ENCODE peak calls at places on chromosomes 2 and 18, in five cellular contexts. V is PC-9, B is body of pancreas, J is ovary, K is right lobe of liver. P is an unnamed sample. For H3K27me3, the result is how much of the 10 kb centered on the place peaks cover.

GRCh38 chr2:165505514-165505913 is 36.0 kb downstream of the CSRNP3 start:
- DNase-seq in V (no peak), B (no peak), J (no peak), K (no peak), P (no peak)

GRCh38 chr2:39385172-39385571 is 51.9 kb downstream of the MAP4K3 start:
- DNase-seq in V (no peak), B (no peak), J (no peak), K (no peak), P (no peak)

GRCh38 chr2:227191367-227191766 is 26.9 kb downstream of the COL4A3 start:
- DNase-seq in V (no peak), B (no peak), J (no peak), K (no peak), P (no peak)

GRCh38 chr2:113795405-113795920 is 39.0 kb upstream of the SLC35F5 start:
- DNase-seq in V (no peak), B (no peak), J (no peak), K (no peak), P (no peak)

GRCh38 chr18:78716022-78716421 is 263.6 kb upstream of the SALL3 start:
- DNase-seq in V (no peak), B (no peak), J (no peak), K (peak), P (no peak)

GRCh38 chr2:197378494-197378972 is 56.3 kb downstream of the SF3B1 start:
- DNase-seq in V (peak), B (peak), J (peak), K (no peak), P (peak)

GRCh38 chr2:27606611-27607010 is 22.2 kb downstream of the CCDC121 start:
- DNase-seq in V (no peak), B (no peak), J (no peak), K (no peak), P (no peak)

GRCh38 chr2:239296020-239296932 is 104.5 kb downstream of the HDAC4 start:
- DNase-seq in V (no peak), B (peak), J (no peak), K (peak), P (peak)

GRCh38 chr18:78596794-78597193 is 382.8 kb upstream of the SALL3 start:
- DNase-seq in V (no peak), B (no peak), J (no peak), K (no peak), P (no peak)

GRCh38 chr2:3625186-3625585 is 30.3 kb downstream of the COLEC11 start:
- DNase-seq in V (no peak), B (peak), J (no peak), K (no peak), P (no peak)

GRCh38 chr2:224946911-224947310 is 95.4 kb downstream of the DOCK10 start:
- DNase-seq in V (no peak), B (no peak), J (no peak), K (no peak), P (no peak)

GRCh38 chr2:6924918-6925194 is 7.6 kb downstream of the RNF144A start:
- DNase-seq in V (no peak), B (no peak), J (no peak), K (no peak), P (no peak)

GRCh38 chr18:75088622-75089211 is 120.2 kb downstream of the PTGR3 start:
- DNase-seq in V (no peak), B (no peak), J (no peak), K (no peak), P (no peak)

GRCh38 chr18:22846088-22846683 is 86.9 kb upstream of the RBBP8 start:
- DNase-seq in V (no peak), B (no peak), J (no peak), K (no peak), P (no peak)

GRCh38 chr2:222671259-222672067 is at the start of gene MOGAT1:
- DNase-seq in V (peak), B (peak), J (no peak), K (peak), P (no peak)

GRCh38 chr2:60317831-60318230 is 235.6 kb downstream of the BCL11A start:
- DNase-seq in V (no peak), B (no peak), J (no peak), K (no peak), P (no peak)

GRCh38 chr2:60318544-60318943 is 234.9 kb downstream of the BCL11A start:
- DNase-seq in V (no peak), B (no peak), J (no peak), K (no peak), P (no peak)

GRCh38 chr2:60317029-60317386 is 236.4 kb downstream of the BCL11A start:
- DNase-seq in V (no peak), B (no peak), J (no peak), K (peak), P (no peak)

GRCh38 chr2:60316381-60317028 is 236.9 kb downstream of the BCL11A start:
- DNase-seq in V (no peak), B (no peak), J (no peak), K (peak), P (no peak)

GRCh38 chr2:60319031-60319547 is 234.4 kb downstream of the BCL11A start:
- DNase-seq in V (no peak), B (no peak), J (no peak), K (no peak), P (no peak)
- H3K27me3 ChIP-seq in V (half or more), B (under half), J (under half), K (under half), P (under half)

DNA sequence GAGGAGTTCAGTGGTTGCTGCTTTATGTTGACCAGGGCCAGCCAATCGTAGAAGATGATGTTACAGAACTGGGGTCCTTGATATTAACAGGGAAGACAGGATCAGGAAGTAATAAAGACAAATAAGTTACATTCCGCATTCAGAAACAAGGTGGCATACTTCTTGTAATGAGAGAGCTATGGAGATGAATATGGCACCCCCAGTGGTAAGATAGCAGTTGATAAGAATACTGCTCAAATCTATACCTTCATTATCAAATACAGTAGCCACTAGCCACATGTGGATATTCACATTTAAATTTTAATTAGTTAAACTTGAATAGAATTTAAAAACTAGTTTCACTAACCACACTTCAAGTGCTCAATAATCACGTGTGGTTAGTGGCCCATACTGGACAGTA is 290.4 kb upstream of the RBMS1 start:
- DNase-seq in V (no peak), B (no peak), J (no peak), K (no peak), P (no peak)
- TF ChIP-seq CTCF in V (no peak), B (no peak), J (no peak), K (no peak), P (no peak)

GRCh38 chr2:219354582-219354981 is 22.0 kb upstream of the RESP18 start:
- DNase-seq in V (no peak), B (no peak), J (no peak), K (no peak), P (no peak)

GRCh38 chr2:219353129-219353528 is 20.6 kb upstream of the RESP18 start:
- DNase-seq in V (no peak), B (no peak), J (no peak), K (no peak), P (no peak)

GRCh38 chr2:219350938-219351280 is 18.4 kb upstream of the RESP18 start:
- DNase-seq in V (no peak), B (no peak), J (no peak), K (no peak), P (no peak)

GRCh38 chr2:219350215-219350937 is 17.8 kb upstream of the RESP18 start:
- DNase-seq in V (no peak), B (no peak), J (no peak), K (no peak), P (no peak)

DNA sequence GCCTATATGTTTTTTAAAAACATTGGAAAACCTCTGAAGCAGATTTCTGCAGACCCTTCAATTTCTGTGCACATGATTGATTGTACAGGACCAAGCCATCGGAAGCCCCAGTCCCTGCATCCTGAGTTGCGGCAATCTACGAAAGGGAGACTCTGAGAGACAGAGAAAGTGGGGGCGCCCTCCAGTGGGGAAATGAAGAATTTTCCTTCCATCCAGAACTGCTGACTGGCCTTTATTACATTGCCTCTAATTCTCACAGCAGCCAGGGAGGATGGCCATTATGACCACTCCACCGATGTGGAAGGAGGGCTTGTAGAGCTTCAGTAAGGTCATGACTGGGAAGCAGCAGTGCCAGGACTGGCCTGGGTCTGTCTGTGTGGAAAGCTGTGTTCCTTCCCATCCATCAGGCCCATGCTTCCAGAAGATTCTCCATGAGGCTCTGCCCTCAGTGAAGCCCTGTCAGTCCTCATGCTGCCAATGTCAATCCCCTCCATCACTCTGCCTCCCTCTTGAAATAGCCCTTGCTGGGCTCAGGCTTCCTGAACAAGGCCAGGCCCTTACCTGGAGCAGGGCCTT is 20.0 kb upstream of the RESP18 start:
- DNase-seq in V (peak), B (peak), J (no peak), K (no peak), P (no peak)
- H3K27me3 ChIP-seq in V (half or more), B (under half), J (under half), K (under half), P (under half)

DNA sequence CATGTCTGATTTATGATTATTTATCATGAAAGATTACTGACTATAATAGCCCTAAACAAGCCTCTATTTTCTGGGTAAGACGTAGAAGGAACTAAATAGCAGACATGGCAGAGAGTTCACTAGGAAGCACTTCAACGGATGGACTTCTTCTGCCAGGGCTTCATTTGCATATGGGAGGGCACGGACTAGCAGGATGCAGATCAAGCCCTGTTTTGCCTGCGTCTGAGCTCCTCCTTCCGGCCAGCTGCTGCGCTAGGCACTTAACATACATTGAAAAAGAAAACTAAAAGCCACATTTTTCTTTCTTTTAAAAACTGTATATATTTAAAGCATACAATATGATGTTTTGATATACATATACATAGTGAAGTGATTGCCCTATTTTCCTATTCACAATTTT is 340.0 kb upstream of the MEX3C start:
- DNase-seq in V (peak), B (peak), J (no peak), K (no peak), P (no peak)
- TF ChIP-seq CTCF in V (no peak), B (peak), J (no peak), K (no peak), P (no peak)

GRCh38 chr18:57439985-57440330 is 4.8 kb downstream of the ONECUT2 start:
- DNase-seq in V (no peak), B (no peak), J (no peak), K (no peak), P (no peak)
- H3K27me3 ChIP-seq in V (under half), B (under half), J (under half), K (under half), P (half or more)

GRCh38 chr2:176114930-176115625 is 1.5 kb upstream of the HOXD10 start:
- DNase-seq in V (no peak), B (no peak), J (no peak), K (no peak), P (no peak)

GRCh38 chr2:176117162-176117822 is 714 bp downstream of the HOXD10 start:
- DNase-seq in V (no peak), B (no peak), J (no peak), K (no peak), P (no peak)

GRCh38 chr2:176117823-176118376 is 1.3 kb downstream of the HOXD10 start:
- DNase-seq in V (no peak), B (no peak), J (no peak), K (no peak), P (no peak)

GRCh38 chr2:176114120-176114929 is 2.3 kb upstream of the HOXD10 start:
- DNase-seq in V (no peak), B (no peak), J (no peak), K (no peak), P (no peak)

DNA sequence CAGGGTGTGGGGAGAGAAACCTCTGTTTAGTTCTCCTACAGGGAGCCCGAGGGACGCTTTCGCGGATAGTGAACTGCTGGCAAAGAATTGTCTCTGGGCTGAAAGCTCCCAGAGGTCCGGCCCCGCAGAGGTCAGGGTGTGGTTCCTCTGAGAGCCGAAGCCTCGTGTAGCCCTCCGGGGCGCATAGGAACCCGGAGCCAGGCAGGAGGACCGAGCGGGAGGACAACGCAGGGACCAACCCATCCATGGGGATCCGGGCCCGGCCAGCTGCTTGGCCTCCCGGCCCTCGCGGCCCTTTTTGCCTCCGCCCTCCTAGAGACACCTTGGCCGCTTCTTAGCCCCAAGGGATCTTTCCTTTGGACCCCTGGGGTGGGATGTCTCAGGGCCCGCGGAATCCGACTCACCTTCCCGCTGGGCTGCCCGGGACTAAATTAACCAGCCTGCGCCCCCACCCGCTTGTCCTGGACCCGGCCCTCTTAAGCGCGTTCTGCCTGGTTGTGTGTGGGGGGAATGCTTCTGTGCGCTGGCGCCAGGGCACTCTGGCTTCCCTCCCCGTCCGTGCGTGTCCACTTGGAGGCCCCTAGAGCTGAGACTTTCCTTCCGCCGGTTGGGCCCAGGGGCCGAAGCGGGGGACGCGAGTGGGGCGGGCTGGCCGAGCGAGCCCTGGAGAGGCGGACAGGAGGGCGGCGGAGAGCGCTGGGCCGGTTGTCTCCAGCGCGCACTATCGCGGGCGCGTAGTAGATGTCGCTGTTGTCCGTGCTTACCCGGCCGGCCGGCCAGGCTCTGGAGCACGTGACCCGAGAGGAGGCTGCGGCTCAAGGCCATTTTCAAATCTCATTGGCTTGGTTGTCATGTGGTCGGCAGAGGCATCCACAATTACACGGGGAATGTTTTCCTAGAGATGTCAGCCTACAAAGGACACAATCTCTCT is at the start of gene HOXD10:
- DNase-seq in V (no peak), B (no peak), J (peak), K (no peak), P (peak)
- TF ChIP-seq CTCF in V (no peak), B (no peak), J (no peak), K (no peak), P (peak)

P was measured in uterus.